ENCODE peak calls at places on chromosomes 1 and 21, in eight cellular contexts. U is endodermal cell, B is GM12878, E is SK-N-SH, O is H9, G is mammary epithelial cell, R is colonic mucosa, J is K562. Y is an unnamed sample.
A peak's percentile ranks its signal among the peaks of the same experiment; 100 is the strongest.

GRCh38 chr1:79519084-79519760 is 512.7 kb upstream of the ADGRL4 start:
- DNase-seq in U (no peak), B (no peak), E (no peak), O (no peak), G (no peak), R (no peak), J (no peak), Y (no peak)

GRCh38 chr1:35324486-35324885 is 56.0 kb downstream of the ZMYM4 start:
- DNase-seq in U (no peak), B (no peak), E (no peak), O (no peak), G (peak; percentile 26), R (no peak), J (no peak), Y (no peak)

GRCh38 chr1:198630863-198631262 is 8.0 kb upstream of the PTPRC start:
- DNase-seq in U (no peak), B (no peak), E (no peak), O (no peak), G (no peak), R (no peak), J (no peak), Y (no peak)

GRCh38 chr1:79396901-79397300 is 390.4 kb upstream of the ADGRL4 start:
- DNase-seq in U (no peak), B (no peak), E (no peak), O (no peak), G (no peak), R (no peak), J (no peak), Y (no peak)

GRCh38 chr21:33406493-33406892 is 3.3 kb downstream of the IFNGR2 start:
- DNase-seq in U (no peak), B (no peak), E (no peak), O (no peak), G (no peak), R (no peak), J (no peak), Y (no peak)

GRCh38 chr1:201100169-201100930 is 11.9 kb downstream of the CACNA1S start:
- DNase-seq in U (no peak), B (no peak), E (no peak), O (no peak), G (no peak), R (no peak), J (no peak), Y (no peak)

GRCh38 chr21:35566874-35567273 is 493.5 kb downstream of the SETD4 start:
- DNase-seq in U (no peak), B (no peak), E (no peak), O (no peak), G (no peak), R (no peak), J (no peak), Y (no peak)

GRCh38 chr1:94992863-94993563 is 66.1 kb upstream of the CNN3 start:
- DNase-seq in U (no peak), B (no peak), E (no peak), O (no peak), G (no peak), R (no peak), J (no peak), Y (no peak)

GRCh38 chr21:45986316-45987051 is 4.9 kb downstream of the COL6A1 start:
- DNase-seq in U (no peak), B (no peak), E (no peak), O (no peak), G (no peak), R (no peak), J (no peak), Y (peak; percentile 73)

GRCh38 chr1:112762541-112763141 is 47.5 kb upstream of the PPM1J start:
- DNase-seq in U (peak; percentile 60), B (no peak), E (no peak), O (no peak), G (peak; percentile 36), R (no peak), J (no peak), Y (no peak)

GRCh38 chr1:247357062-247357780 is 25.6 kb upstream of the ZNF496 start:
- DNase-seq in U (peak; percentile 88), B (no peak), E (no peak), O (no peak), G (no peak), R (no peak), J (no peak), Y (no peak)

GRCh38 chr1:38724160-38725131 is 135.1 kb downstream of the RRAGC start:
- DNase-seq in U (peak; percentile 31), B (no peak), E (no peak), O (no peak), G (no peak), R (no peak), J (peak; percentile 45), Y (no peak)

GRCh38 chr1:23693599-23693998 is 2.0 kb downstream of the RPL11 start:
- DNase-seq in U (no peak), B (no peak), E (no peak), O (no peak), G (no peak), R (no peak), J (no peak), Y (no peak)

GRCh38 chr1:23698466-23698865 is 6.9 kb downstream of the RPL11 start:
- DNase-seq in U (no peak), B (no peak), E (no peak), O (no peak), G (no peak), R (no peak), J (no peak), Y (no peak)

GRCh38 chr1:23695667-23696066 is 4.1 kb downstream of the RPL11 start:
- DNase-seq in U (no peak), B (no peak), E (no peak), O (no peak), G (no peak), R (no peak), J (no peak), Y (no peak)

GRCh38 chr1:23694371-23694770 is 2.8 kb downstream of the RPL11 start:
- DNase-seq in U (no peak), B (no peak), E (no peak), O (no peak), G (no peak), R (no peak), J (no peak), Y (no peak)

GRCh38 chr1:23696335-23696989 is 4.9 kb downstream of the RPL11 start:
- DNase-seq in U (no peak), B (no peak), E (no peak), O (no peak), G (no peak), R (peak; percentile 32), J (peak; percentile 50), Y (no peak)
- H3K9ac ChIP-seq in U (no peak overlapping the region), B (no peak overlapping the region), E (no peak overlapping the region), O (no peak overlapping the region), G (no peak overlapping the region), R (no peak overlapping the region), J (peak overlapping the region; percentile 17), Y (no peak overlapping the region)

GRCh38 chr1:45510972-45511527 is 10.6 kb downstream of the PRDX1 start:
- DNase-seq in U (no peak), B (no peak), E (no peak), O (no peak), G (no peak), R (no peak), J (no peak), Y (no peak)

GRCh38 chr1:45512641-45513054 is 9.0 kb downstream of the PRDX1 start:
- DNase-seq in U (peak; percentile 90), B (no peak), E (peak; percentile 66), O (peak; percentile 70), G (peak; percentile 48), R (peak; percentile 75), J (peak; percentile 57), Y (no peak)

GRCh38 chr1:45518910-45519309 is 2.8 kb downstream of the PRDX1 start:
- DNase-seq in U (no peak), B (no peak), E (no peak), O (no peak), G (no peak), R (no peak), J (no peak), Y (no peak)

GRCh38 chr1:45521413-45522323 is at the start of gene PRDX1:
- DNase-seq in U (peak; percentile 99), B (peak; percentile 93), E (peak; percentile 97), O (peak; percentile 97), G (peak; percentile 97), R (peak; percentile 98), J (peak; percentile 97), Y (peak; percentile 99)

DNA sequence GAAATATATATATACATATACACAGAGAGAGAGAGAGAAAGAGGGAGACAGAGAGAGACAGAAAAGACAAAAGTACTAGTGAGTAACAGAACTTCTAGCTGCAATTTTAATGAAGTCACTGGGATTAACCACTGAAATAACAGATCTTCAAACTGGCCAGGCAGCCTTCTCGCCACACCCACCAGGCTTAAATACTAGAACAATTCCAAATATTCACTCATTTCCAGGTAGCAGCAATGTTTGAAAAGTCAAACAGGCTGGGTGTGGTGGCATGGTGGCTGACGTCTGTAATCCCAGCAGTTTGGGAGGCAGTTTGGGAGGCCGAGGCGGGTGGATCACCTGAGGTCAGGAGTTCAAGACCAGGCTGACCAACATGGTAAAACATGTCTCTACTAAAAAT is 5.2 kb downstream of the PRDX1 start:
- DNase-seq in U (no peak), B (no peak), E (no peak), O (no peak), G (no peak), R (no peak), J (no peak), Y (no peak)
- H3K27ac ChIP-seq in U (no peak overlapping the region), B (no peak overlapping the region), E (no peak overlapping the region), O (no peak overlapping the region), G (no peak overlapping the region), R (no peak overlapping the region), J (no peak overlapping the region), Y (no peak overlapping the region)

DNA sequence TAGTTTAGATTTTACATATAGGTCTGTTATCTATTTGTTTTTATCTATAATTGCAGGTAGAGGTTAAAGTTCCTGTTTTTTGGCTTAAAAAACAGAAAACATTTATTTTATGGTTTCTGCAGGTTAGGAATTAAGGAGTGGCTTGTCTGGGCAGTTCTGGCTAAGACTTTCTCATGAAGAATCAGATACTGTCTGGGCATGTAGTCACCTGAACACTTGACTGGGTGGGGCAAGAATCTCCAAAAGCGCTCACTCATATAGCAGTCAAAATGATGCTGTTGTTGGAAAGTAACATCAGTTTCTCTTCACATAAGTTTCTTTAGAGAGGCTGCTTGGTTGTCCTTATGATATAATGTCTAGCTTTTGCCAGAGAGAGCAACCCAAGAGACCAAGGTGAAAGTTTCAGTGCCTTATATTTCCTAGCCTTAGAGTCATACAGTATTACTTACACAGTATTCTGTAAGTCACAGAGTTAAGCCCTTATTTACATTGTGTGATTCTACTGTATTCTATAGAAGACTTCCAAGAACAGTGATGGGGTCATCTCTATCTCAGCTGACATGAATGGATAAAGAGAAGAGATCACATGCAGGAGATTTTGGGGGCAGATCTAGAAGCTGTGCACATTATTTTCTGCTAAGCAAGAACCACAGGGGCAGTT is 125.4 kb upstream of the GPR52 start:
- DNase-seq in U (no peak), B (no peak), E (no peak), O (no peak), G (peak; percentile 79), R (no peak), J (no peak), Y (no peak)
- H3K9me3 ChIP-seq in U (peaks cover 74% of the 10 kb centered on the region), B (peaks cover 23% of the 10 kb centered on the region), E (peaks cover 12% of the 10 kb centered on the region), O (no peaks in the 10 kb centered on the region), G (peaks cover 11% of the 10 kb centered on the region), R (peaks cover 3% of the 10 kb centered on the region), J (peaks cover 10% of the 10 kb centered on the region), Y (peaks cover 4% of the 10 kb centered on the region)

GRCh38 chr21:41283211-41283818 is 33.3 kb upstream of the FAM3B start:
- DNase-seq in U (peak; percentile 63), B (peak; percentile 61), E (peak; percentile 72), O (peak; percentile 45), G (peak; percentile 69), R (peak; percentile 64), J (peak; percentile 56), Y (no peak)

GRCh38 chr21:41282412-41282811 is 34.2 kb upstream of the FAM3B start:
- DNase-seq in U (no peak), B (no peak), E (no peak), O (no peak), G (no peak), R (no peak), J (no peak), Y (no peak)

GRCh38 chr21:41280115-41280919 is 36.3 kb upstream of the FAM3B start:
- DNase-seq in U (no peak), B (no peak), E (no peak), O (no peak), G (no peak), R (no peak), J (no peak), Y (no peak)
- H3K9ac ChIP-seq in U (no peak overlapping the region), B (no peak overlapping the region), E (no peak overlapping the region), O (no peak overlapping the region), G (no peak overlapping the region), R (no peak overlapping the region), J (no peak overlapping the region), Y (no peak overlapping the region)